ENCODE peak calls at places on chromosomes 13 and 19, in eight cellular contexts. Z, Y, T, S, X, H, L and M are unnamed samples. For H3K27me3, the result is how much of the 10 kb centered on the place peaks cover.

GRCh38 chr19:4977299-4978174 is 8.6 kb downstream of the KDM4B start:
- DNase-seq in H (peak), Y (peak), T (no peak), S (no peak), L (peak), X (no peak), Z (peak), M (no peak)

GRCh38 chr13:93260591-93260990 is 34.0 kb downstream of the GPC6 start:
- DNase-seq in Y (no peak), X (no peak), T (no peak), Z (no peak), S (no peak), H (no peak), L (no peak), M (no peak)

GRCh38 chr19:18939922-18940775 is 868 bp downstream of the HOMER3 start:
- DNase-seq in X (no peak), S (no peak), T (no peak), Y (peak), H (no peak), Z (peak), L (peak), M (no peak)

GRCh38 chr13:109836629-109837607 is 50.5 kb upstream of the IRS2 start:
- DNase-seq in T (no peak), Z (no peak), H (no peak), L (no peak), Y (peak), X (no peak), S (no peak), M (no peak)

GRCh38 chr19:47241919-47242644 is 11.1 kb upstream of the BBC3 start:
- DNase-seq in S (no peak), H (no peak), T (no peak), Z (no peak), L (no peak), X (no peak), Y (no peak), M (no peak)

GRCh38 chr19:48511800-48512503 is at the start of gene LMTK3:
- DNase-seq in S (no peak), X (no peak), H (peak), T (peak), Z (no peak), L (no peak), Y (peak), M (peak)

GRCh38 chr19:45322311-45322710 is 364 bp downstream of the CKM start:
- DNase-seq in S (no peak), T (no peak), H (no peak), L (no peak), X (no peak), Y (no peak), Z (no peak), M (no peak)

GRCh38 chr13:105334211-105334610 is 1201.3 kb downstream of the EFNB2 start:
- DNase-seq in Z (no peak), Y (no peak), S (no peak), L (no peak), X (no peak), H (no peak), T (no peak), M (no peak)

GRCh38 chr13:40533072-40533471 is 133.4 kb downstream of the FOXO1 start:
- DNase-seq in S (no peak), T (no peak), X (no peak), L (no peak), H (no peak), Y (no peak), Z (no peak), M (no peak)

GRCh38 chr19:52464798-52465470 is 11.6 kb downstream of the ZNF578 start:
- DNase-seq in X (peak), T (no peak), S (no peak), Y (no peak), L (no peak), H (no peak), Z (no peak), M (no peak)

GRCh38 chr13:77390391-77390790 is 63.5 kb upstream of the MYCBP2 start:
- DNase-seq in S (no peak), Y (no peak), T (no peak), Z (no peak), X (no peak), H (no peak), L (no peak), M (no peak)

GRCh38 chr13:113859311-113860050 is 4.4 kb downstream of the GAS6 start:
- DNase-seq in L (no peak), Z (no peak), Y (no peak), S (no peak), X (no peak), H (no peak), T (no peak), M (no peak)

GRCh38 chr19:47433121-47433520 is 13.8 kb upstream of the MEIS3 start:
- DNase-seq in T (no peak), Y (no peak), X (no peak), Z (no peak), H (no peak), L (no peak), S (no peak), M (no peak)

GRCh38 chr19:30637926-30638325 is 265.7 kb downstream of the ZNF536 start:
- DNase-seq in X (no peak), H (no peak), Y (no peak), L (no peak), Z (no peak), S (no peak), T (no peak), M (no peak)

GRCh38 chr19:1668339-1669123 is 16.1 kb upstream of the TCF3 start:
- DNase-seq in Z (no peak), S (no peak), T (no peak), Y (no peak), X (no peak), H (peak), L (no peak), M (no peak)

GRCh38 chr19:14972676-14973075 is 7.0 kb downstream of the SLC1A6 start:
- DNase-seq in S (no peak), X (no peak), L (no peak), Y (no peak), Z (no peak), T (no peak), H (no peak), M (no peak)

GRCh38 chr13:38951525-38952313 is 38.9 kb downstream of the STOML3 start:
- DNase-seq in H (no peak), X (no peak), Z (no peak), T (no peak), Y (peak), S (no peak), L (no peak), M (no peak)

GRCh38 chr19:16888629-16889371 is at the start of gene F2RL3:
- DNase-seq in L (peak), X (no peak), H (peak), T (no peak), Z (peak), Y (peak), S (no peak), M (no peak)

GRCh38 chr19:4732680-4733114 is 9.1 kb upstream of the DPP9 start:
- DNase-seq in X (peak), H (peak), S (no peak), Y (peak), Z (peak), T (peak), L (no peak), M (peak)

GRCh38 chr19:18859676-18860301 is 28.0 kb downstream of the UPF1 start:
- DNase-seq in S (no peak), Y (no peak), X (no peak), Z (no peak), L (no peak), T (no peak), H (no peak), M (no peak)

GRCh38 chr13:67106502-67107057 is 123.6 kb downstream of the PCDH9 start:
- DNase-seq in T (no peak), H (peak), Z (no peak), L (no peak), X (no peak), Y (no peak), S (no peak), M (no peak)

GRCh38 chr13:36673838-36674326 is at the start of gene SERTM1:
- DNase-seq in S (no peak), Y (no peak), T (no peak), X (no peak), L (peak), H (peak), Z (peak), M (no peak)

GRCh38 chr13:36675213-36675536 is 1.4 kb downstream of the SERTM1 start:
- DNase-seq in T (no peak), Y (no peak), H (no peak), L (no peak), X (no peak), S (no peak), Z (no peak), M (no peak)

GRCh38 chr13:36674337-36675212 is 755 bp downstream of the SERTM1 start:
- DNase-seq in Z (no peak), Y (no peak), T (no peak), L (no peak), X (no peak), H (no peak), S (no peak), M (no peak)

DNA sequence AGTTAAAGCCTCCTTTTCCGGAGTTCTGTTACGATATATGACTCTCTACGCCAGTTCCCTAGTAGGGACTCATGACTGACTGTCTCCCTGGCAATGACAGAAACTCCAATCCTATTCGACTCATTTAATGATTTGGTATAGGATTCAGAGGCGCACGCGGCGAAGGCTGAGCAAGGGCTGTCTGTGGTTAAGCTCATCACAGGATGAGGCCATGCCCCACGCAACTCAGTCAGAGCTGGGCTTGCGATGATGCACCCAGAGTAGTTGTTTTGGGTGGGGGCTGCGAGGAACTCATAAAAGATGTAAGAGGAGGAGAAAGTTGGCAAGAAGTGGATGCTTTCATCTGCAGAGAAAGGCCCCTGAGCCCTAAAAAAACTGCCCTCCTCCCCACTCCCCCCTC is 468 bp upstream of the SERTM1 start:
- DNase-seq in T (no peak), Z (no peak), L (no peak), S (no peak), X (no peak), H (no peak), Y (no peak), M (no peak)
- H3K27me3 ChIP-seq in T (under half), Z (half or more), L (under half), S (under half), X (under half), H (half or more), Y (under half), M (under half)

GRCh38 chr13:21685485-21686064 is 14.7 kb downstream of the FGF9 start:
- DNase-seq in T (no peak), L (no peak), X (no peak), S (no peak), Y (no peak), Z (no peak), H (no peak), M (no peak)

GRCh38 chr13:21684576-21684975 is 13.7 kb downstream of the FGF9 start:
- DNase-seq in X (no peak), Z (no peak), T (no peak), Y (no peak), H (no peak), L (no peak), S (no peak), M (no peak)

GRCh38 chr13:21688056-21688455 is 17.2 kb downstream of the FGF9 start:
- DNase-seq in Y (no peak), T (no peak), S (no peak), L (no peak), X (no peak), H (no peak), Z (no peak), M (no peak)

GRCh38 chr13:21689097-21689496 is 18.2 kb downstream of the FGF9 start:
- DNase-seq in T (no peak), L (no peak), X (no peak), Z (no peak), Y (no peak), H (no peak), S (no peak), M (no peak)

DNA sequence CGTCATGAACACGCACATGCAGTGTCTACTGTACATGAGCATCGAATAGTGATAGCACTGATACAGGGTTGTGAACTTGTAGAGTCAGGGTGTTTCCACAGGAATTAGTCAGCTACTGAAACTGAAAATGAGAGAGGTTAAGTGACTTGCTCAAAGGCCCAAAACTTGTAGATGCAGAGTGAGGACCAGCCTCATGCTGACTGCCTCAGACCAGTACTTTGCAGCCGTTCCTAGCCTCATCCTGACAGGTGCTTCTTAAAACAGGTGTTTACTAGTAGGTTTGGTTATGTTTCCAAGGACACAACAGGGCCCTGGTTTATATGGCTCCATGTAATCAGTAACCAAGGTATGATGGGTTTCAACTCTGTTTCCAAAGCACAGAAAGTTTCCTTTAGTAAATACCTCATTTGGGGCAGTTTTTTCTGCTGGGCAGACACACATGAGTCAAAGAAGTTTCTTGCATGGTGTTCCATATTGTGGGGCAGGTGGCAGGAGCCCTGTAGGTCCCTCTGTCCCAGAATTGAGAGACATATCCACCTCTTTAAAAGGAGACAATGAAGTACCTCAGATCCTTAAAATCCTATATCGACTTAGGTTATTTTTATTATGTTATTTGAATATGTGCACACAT is 16.0 kb downstream of the FGF9 start:
- DNase-seq in Y (no peak), H (no peak), T (no peak), Z (no peak), L (no peak), S (no peak), X (no peak), M (no peak)
- H3K27me3 ChIP-seq in Y (under half), H (under half), T (under half), Z (under half), L (under half), S (under half), X (under half), M (under half)

GRCh38 chr19:41457241-41457640 is 14.3 kb downstream of the ERICH4 start:
- DNase-seq in T (no peak), L (no peak), X (no peak), Z (no peak), S (no peak), Y (no peak), H (no peak), M (no peak)
- H3K27me3 ChIP-seq in T (under half), L (under half), X (under half), Z (under half), S (under half), Y (under half), H (half or more), M (under half)

GRCh38 chr19:9937001-9937411 is 691 bp upstream of the OLFM2 start:
- DNase-seq in T (no peak), H (no peak), S (no peak), X (no peak), Z (no peak), L (no peak), Y (no peak), M (no peak)
- H3K27me3 ChIP-seq in T (under half), H (under half), S (under half), X (under half), Z (half or more), L (half or more), Y (under half), M (under half)

GRCh38 chr19:7868326-7868670 is 5.9 kb downstream of the PRR36 start:
- DNase-seq in Z (no peak), T (no peak), X (no peak), S (no peak), Y (no peak), L (no peak), H (no peak), M (no peak)
- H3K27me3 ChIP-seq in Z (half or more), T (under half), X (under half), S (under half), Y (under half), L (half or more), H (under half), M (under half)

GRCh38 chr19:41917676-41918075 is 10.6 kb downstream of the ERFL start:
- DNase-seq in L (no peak), S (no peak), Z (no peak), T (no peak), Y (no peak), X (no peak), H (no peak), M (no peak)
- H3K27me3 ChIP-seq in L (half or more), S (under half), Z (half or more), T (under half), Y (under half), X (under half), H (under half), M (under half)

GRCh38 chr13:20142019-20142926 is 18.6 kb downstream of the GJA3 start:
- DNase-seq in S (no peak), T (no peak), Z (no peak), L (no peak), Y (no peak), H (no peak), X (no peak), M (no peak)

GRCh38 chr13:20142927-20143480 is 17.8 kb downstream of the GJA3 start:
- DNase-seq in Y (no peak), X (no peak), L (no peak), S (no peak), H (no peak), Z (no peak), T (no peak), M (no peak)

GRCh38 chr13:20146381-20146780 is 14.5 kb downstream of the GJA3 start:
- DNase-seq in L (no peak), H (no peak), Z (no peak), X (no peak), S (no peak), Y (no peak), T (no peak), M (no peak)

GRCh38 chr13:20145521-20145920 is 15.3 kb downstream of the GJA3 start:
- DNase-seq in T (no peak), L (no peak), X (no peak), Y (no peak), Z (no peak), S (no peak), H (no peak), M (no peak)

GRCh38 chr13:20144141-20144850 is 16.6 kb downstream of the GJA3 start:
- DNase-seq in Z (no peak), T (no peak), X (no peak), Y (no peak), L (no peak), S (no peak), H (no peak), M (no peak)
- H3K27me3 ChIP-seq in Z (half or more), T (under half), X (under half), Y (under half), L (under half), S (under half), H (half or more), M (under half)

GRCh38 chr13:111037838-111038397 is 77.2 kb upstream of the ARHGEF7 start:
- DNase-seq in L (no peak), S (no peak), Z (no peak), T (no peak), X (no peak), Y (no peak), H (no peak), M (no peak)

GRCh38 chr13:111038887-111039286 is 76.2 kb upstream of the ARHGEF7 start:
- DNase-seq in L (no peak), H (no peak), Z (no peak), X (no peak), S (no peak), T (no peak), Y (no peak), M (no peak)

GRCh38 chr13:111034811-111035210 is 80.3 kb upstream of the ARHGEF7 start:
- DNase-seq in H (no peak), X (no peak), S (no peak), Y (no peak), L (no peak), Z (no peak), T (no peak), M (no peak)

GRCh38 chr13:111035861-111036260 is 79.2 kb upstream of the ARHGEF7 start:
- DNase-seq in T (no peak), L (no peak), X (no peak), Z (no peak), Y (no peak), S (no peak), H (no peak), M (no peak)

DNA sequence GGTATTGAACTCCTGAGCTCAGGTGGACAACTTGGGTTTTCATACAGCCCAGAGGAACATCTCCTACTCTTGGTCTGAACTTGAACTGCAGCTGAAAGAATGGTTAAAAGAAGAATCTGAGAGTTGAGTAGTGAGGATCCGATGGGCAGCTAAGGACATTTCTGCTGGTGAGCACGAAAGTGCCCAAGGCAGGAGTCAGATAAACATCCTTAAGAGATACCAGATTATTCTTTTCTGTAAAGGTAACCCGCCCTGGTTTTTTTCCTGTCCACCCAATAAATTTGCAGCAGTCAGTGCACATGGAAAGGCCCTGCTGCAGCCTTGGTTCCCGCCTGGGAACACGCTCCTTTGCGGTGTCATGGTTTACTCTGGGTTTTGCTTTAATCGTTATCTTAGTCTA is 78.4 kb upstream of the ARHGEF7 start:
- DNase-seq in X (no peak), Z (no peak), S (no peak), H (no peak), T (no peak), L (no peak), Y (no peak), M (no peak)
- H3K27me3 ChIP-seq in X (under half), Z (under half), S (under half), H (half or more), T (under half), L (under half), Y (under half), M (under half)

GRCh38 chr19:13668964-13669363 is 95.4 kb upstream of the MRI1 start:
- DNase-seq in Z (no peak), T (no peak), S (no peak), Y (no peak), H (no peak), X (no peak), L (no peak), M (no peak)

GRCh38 chr19:13669780-13670355 is 94.5 kb upstream of the MRI1 start:
- DNase-seq in S (no peak), Z (no peak), L (no peak), X (no peak), Y (no peak), T (no peak), H (no peak), M (no peak)

GRCh38 chr19:13670846-13671245 is 93.5 kb upstream of the MRI1 start:
- DNase-seq in H (no peak), L (no peak), S (no peak), T (no peak), X (no peak), Y (no peak), Z (no peak), M (no peak)

DNA sequence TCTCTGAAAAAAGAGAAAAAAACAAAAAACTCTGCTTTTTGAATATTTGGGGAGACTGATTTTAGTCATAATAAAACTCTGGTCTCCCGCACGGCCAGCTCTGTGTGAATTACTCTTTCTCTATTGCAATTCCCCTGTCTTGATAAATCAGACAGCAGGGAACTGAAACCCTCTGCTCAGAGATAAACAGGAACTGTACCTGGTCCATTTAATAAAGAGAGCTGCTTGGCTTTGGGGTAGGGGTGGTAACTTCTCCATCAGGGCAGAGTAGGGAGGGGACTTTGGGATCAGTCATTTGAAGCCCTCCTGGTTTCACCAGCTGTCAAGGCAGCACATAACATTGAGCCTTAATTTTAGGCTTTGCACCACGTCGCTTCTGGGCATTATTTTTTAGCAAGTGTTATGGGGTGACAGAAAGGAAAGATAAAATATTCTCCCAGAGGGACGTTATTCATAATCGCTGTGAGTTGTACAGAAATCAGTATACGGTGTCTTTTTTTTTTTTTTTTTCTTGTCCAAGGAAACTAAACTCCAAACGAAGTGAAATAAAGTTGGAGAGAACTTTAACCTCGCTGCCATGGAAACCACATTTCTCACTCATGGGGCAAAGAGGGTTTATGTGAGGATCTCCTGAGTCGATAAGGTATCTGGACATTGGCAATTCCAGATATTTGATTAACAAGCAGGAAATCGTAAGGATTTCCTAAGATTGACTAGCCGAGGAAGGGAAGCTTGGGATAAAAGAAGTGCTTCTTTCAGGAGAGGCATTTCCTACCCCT is 99.0 kb upstream of the MRI1 start:
- DNase-seq in Y (no peak), H (no peak), Z (no peak), T (no peak), S (no peak), X (no peak), L (no peak), M (no peak)
- H3K27me3 ChIP-seq in Y (under half), H (under half), Z (under half), T (under half), S (under half), X (under half), L (under half), M (under half)